ENCODE peak calls at places on chromosomes 7 and 10, in four cellular contexts. G, W, J and P are unnamed samples.

GRCh38 chr7:23604296-23604640 is 7.1 kb downstream of the CCDC126 start:
- DNase-seq in W (no peak), G (no peak), J (no peak), P (no peak)

GRCh38 chr10:78165617-78166016 is 132.0 kb downstream of the RPS24 start:
- DNase-seq in G (peak), W (no peak), J (no peak), P (peak)

GRCh38 chr7:99563650-99564049 is 5.2 kb downstream of the ZNF655 start:
- DNase-seq in J (no peak), W (no peak), G (no peak), P (no peak)

GRCh38 chr10:101226506-101226887 is 2.8 kb downstream of the LBX1 start:
- DNase-seq in W (no peak), G (no peak), J (no peak), P (no peak)

GRCh38 chr10:26211781-26212444 is 4.7 kb upstream of the GAD2 start:
- DNase-seq in W (no peak), G (no peak), J (no peak), P (no peak)

GRCh38 chr10:87092356-87092860 is 2.2 kb downstream of the GLUD1 start:
- DNase-seq in W (no peak), J (no peak), G (no peak), P (no peak)

GRCh38 chr7:115888981-115889668 is 141.4 kb downstream of the TFEC start:
- DNase-seq in G (no peak), W (no peak), J (no peak), P (no peak)

GRCh38 chr10:130935051-130935450 is 376.5 kb downstream of the TCERG1L start:
- DNase-seq in W (no peak), G (no peak), J (no peak), P (no peak)

GRCh38 chr10:6101181-6101580 is 12.3 kb downstream of the RBM17 start:
- DNase-seq in J (no peak), W (no peak), G (no peak), P (no peak)

GRCh38 chr7:20778063-20778721 is 8.5 kb downstream of the SP8 start:
- DNase-seq in W (no peak), J (peak), G (peak), P (peak)

GRCh38 chr7:106367664-106368063 is 82.9 kb upstream of the NAMPT start:
- DNase-seq in G (no peak), J (no peak), W (no peak), P (no peak)

GRCh38 chr10:125206618-125207017 is 46.3 kb upstream of the CTBP2 start:
- DNase-seq in W (no peak), G (no peak), J (no peak), P (no peak)

GRCh38 chr7:81150951-81151361 is 232.1 kb upstream of the SEMA3C start:
- DNase-seq in J (no peak), G (no peak), W (no peak), P (no peak)

GRCh38 chr7:127813991-127814556 is 162.1 kb downstream of the SND1 start:
- DNase-seq in G (no peak), J (peak), W (no peak), P (no peak)

GRCh38 chr7:7693881-7694280 is 24.5 kb downstream of the RPA3 start:
- DNase-seq in J (no peak), W (no peak), G (no peak), P (no peak)

GRCh38 chr10:78514459-78514858 is 480.8 kb downstream of the RPS24 start:
- DNase-seq in W (no peak), J (no peak), G (no peak), P (no peak)